ENCODE peak calls at places on chromosomes 7 and 10, in five cellular contexts. S, W, K, C and J are unnamed samples. For H3K4me1, the result is how much of the 10 kb centered on the place peaks cover.

GRCh38 chr10:129528376-129528978 is 61.4 kb downstream of the MGMT start:
- DNase-seq in S (no peak), C (no peak), W (no peak), K (no peak), J (no peak)

GRCh38 chr7:3239291-3239691 is 61.8 kb upstream of the SDK1 start:
- DNase-seq in W (no peak), K (no peak), S (peak), C (no peak), J (no peak)

GRCh38 chr10:61257956-61258496 is 195.2 kb downstream of the TMEM26 start:
- DNase-seq in W (no peak), K (no peak), S (peak), C (no peak), J (no peak)

GRCh38 chr10:69696073-69696731 is 66.2 kb downstream of the FAM241B start:
- DNase-seq in S (peak), W (no peak), C (peak), K (peak), J (peak)

GRCh38 chr10:77253037-77253436 is 384.6 kb downstream of the KCNMA1 start:
- DNase-seq in C (no peak), K (no peak), W (no peak), S (no peak), J (no peak)

GRCh38 chr10:14571866-14572507 is 202.7 kb downstream of the FAM107B start:
- DNase-seq in K (no peak), W (peak), S (peak), C (no peak), J (peak)

GRCh38 chr7:32921896-32922295 is 30.3 kb upstream of the KBTBD2 start:
- DNase-seq in K (no peak), S (no peak), W (no peak), C (no peak), J (no peak)

GRCh38 chr10:119161680-119162079 is 3.8 kb downstream of the SFXN4 start:
- DNase-seq in K (no peak), W (no peak), S (peak), C (no peak), J (no peak)

GRCh38 chr10:22682237-22683192 is 31.9 kb downstream of the PIP4K2A start:
- DNase-seq in K (no peak), W (no peak), S (peak), C (no peak), J (peak)

GRCh38 chr10:71708897-71709882 is 10.4 kb downstream of the C10orf105 start:
- DNase-seq in C (no peak), S (no peak), K (no peak), W (no peak), J (peak)

GRCh38 chr10:48317321-48317990 is 11.0 kb downstream of the MAPK8 start:
- DNase-seq in S (no peak), W (no peak), K (no peak), C (no peak), J (no peak)

GRCh38 chr7:150322833-150323681 is at the start of the genes ACTR3C and LRRC61:
- DNase-seq in K (peak), C (no peak), S (peak), W (peak), J (peak)
- H3K4me1 ChIP-seq in K (under half), C (under half), S (under half), W (under half), J (under half)

DNA sequence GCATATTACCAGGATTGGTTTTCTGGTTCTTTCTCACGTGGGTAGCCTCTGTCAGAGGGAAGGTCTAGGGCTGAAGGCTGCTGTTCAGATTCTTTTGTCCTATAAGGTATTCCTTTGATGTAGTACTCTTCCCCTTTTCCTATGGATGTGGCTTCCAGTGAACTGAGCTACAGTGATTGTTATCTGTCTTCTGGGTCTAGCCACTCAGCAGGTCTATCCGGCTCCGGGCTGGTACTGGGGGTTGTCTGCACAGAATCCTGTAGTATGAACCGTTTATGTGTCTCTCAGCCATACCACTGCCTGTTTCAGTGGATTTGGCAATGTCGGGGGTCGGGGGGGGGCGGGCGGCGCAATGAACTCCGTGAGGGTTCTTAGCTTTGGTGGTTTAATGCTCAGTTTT is 84.5 kb upstream of the C10orf90 start:
- DNase-seq in S (no peak), C (no peak), K (no peak), W (no peak), J (no peak)
- H3K4me1 ChIP-seq in S (under half), C (under half), K (under half), W (under half), J (under half)

DNA sequence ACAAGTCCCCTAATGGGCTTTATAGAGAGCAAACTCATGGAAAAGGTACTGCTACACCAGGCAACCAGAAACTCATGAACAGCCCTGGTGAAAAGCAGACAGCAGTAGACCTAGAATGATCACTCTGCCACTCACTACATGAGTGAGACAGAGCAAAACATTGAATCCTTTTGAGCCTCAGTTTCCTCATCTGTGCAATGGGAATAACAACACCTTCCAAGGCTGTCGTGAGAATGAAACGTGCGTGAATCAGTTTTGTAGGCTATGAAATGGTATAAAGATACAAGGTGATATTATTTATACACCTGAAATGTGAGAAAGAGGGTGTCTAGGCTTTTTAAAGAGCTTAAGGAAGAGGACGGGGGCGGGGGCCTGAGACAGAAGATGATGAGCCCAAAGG is 14.3 kb upstream of the PROSER2 start:
- DNase-seq in C (no peak), K (no peak), W (no peak), S (no peak), J (no peak)
- H3K4me1 ChIP-seq in C (under half), K (under half), W (under half), S (under half), J (under half)

DNA sequence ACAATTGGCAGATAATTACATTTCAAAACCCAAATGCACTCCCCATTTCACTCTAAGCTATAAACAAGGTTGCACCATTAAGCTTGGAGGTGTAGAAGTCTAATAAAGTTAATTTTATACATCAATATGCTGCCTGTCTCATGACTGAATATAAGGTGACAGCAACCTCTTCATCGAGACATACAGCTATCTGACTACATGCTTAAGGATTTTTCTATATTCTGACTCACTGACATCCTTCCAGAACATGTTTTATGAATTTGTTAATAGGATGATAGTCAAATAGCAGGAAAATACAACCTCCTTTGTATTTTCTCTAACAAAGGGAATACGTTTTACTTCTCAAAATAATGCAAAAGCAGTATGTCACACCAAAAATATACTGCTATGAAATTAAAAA is 76.6 kb downstream of the NRBF2 start:
- DNase-seq in K (no peak), S (peak), W (no peak), C (no peak), J (no peak)
- H3K4me1 ChIP-seq in K (half or more), S (under half), W (under half), C (under half), J (under half)